ENCODE peak calls at places on chromosomes 11 and 22, in four cellular contexts. Q is CD4-positive, alpha-beta T cell; S is tibial nerve; A is A549. C is an unnamed sample.

GRCh38 chr11:108432783-108433182 is 34.5 kb downstream of the C11orf65 start:
- DNase-seq in Q (no peak), S (no peak), A (no peak), C (no peak)

GRCh38 chr22:21446128-21446826 is 20.9 kb upstream of the TMEM191C start:
- DNase-seq in Q (no peak), S (no peak), A (no peak), C (no peak)

GRCh38 chr11:102430158-102430836 is 22.3 kb downstream of the TMEM123 start:
- DNase-seq in Q (no peak), S (no peak), A (no peak), C (no peak)

GRCh38 chr11:59173080-59173963 is 1.4 kb downstream of the DTX4 start:
- DNase-seq in Q (no peak), S (no peak), A (no peak), C (no peak)

GRCh38 chr11:77728203-77728786 is 90.7 kb upstream of the CLNS1A start:
- DNase-seq in Q (no peak), S (no peak), A (no peak), C (no peak)

GRCh38 chr22:30474683-30475424 is 3.0 kb upstream of the SEC14L3 start:
- DNase-seq in Q (no peak), S (no peak), A (no peak), C (no peak)

GRCh38 chr11:36306888-36307287 is 10.8 kb downstream of the PRR5L start:
- DNase-seq in Q (no peak), S (peak), A (peak), C (no peak)

GRCh38 chr22:37403267-37403960 is 23.9 kb downstream of the ELFN2 start:
- DNase-seq in Q (no peak), S (no peak), A (no peak), C (no peak)

GRCh38 chr11:119100246-119100959 is 1.2 kb downstream of the DPAGT1 start:
- DNase-seq in Q (no peak), S (no peak), A (peak), C (no peak)

GRCh38 chr11:502288-503178 is 4.5 kb downstream of the RNH1 start:
- DNase-seq in Q (no peak), S (no peak), A (no peak), C (no peak)

GRCh38 chr11:64714664-64715063 is 8.3 kb downstream of the NRXN2 start:
- DNase-seq in Q (no peak), S (no peak), A (no peak), C (no peak)

GRCh38 chr11:3775761-3776406 is 21.5 kb downstream of the NUP98 start:
- DNase-seq in Q (no peak), S (no peak), A (no peak), C (no peak)

GRCh38 chr11:131499199-131499598 is 128.8 kb downstream of the NTM start:
- DNase-seq in Q (no peak), S (no peak), A (no peak), C (no peak)

GRCh38 chr11:63554901-63555218 is 8.3 kb downstream of the PLAAT2 start:
- DNase-seq in Q (no peak), S (no peak), A (no peak), C (no peak)

DNA sequence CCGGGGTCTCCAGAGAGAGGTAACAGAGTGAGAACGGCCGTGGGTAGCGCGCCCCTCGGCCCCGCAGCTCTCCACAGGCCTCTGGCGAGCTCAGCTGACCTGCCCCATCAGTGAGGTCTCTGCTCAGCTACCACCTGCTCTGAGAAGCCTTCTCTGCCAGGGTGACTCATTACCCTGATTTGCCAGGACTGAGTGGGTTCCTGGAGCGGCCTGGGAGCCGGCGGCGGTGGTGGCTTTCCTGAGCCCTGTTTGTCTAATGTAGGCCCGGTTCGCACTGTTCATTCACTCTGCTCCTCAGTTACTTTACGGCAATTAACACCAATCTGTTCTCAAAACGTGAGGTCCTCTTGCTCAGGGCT is 351.0 kb upstream of the B3GAT1 start:
- DNase-seq in Q (no peak), S (no peak), A (no peak), C (no peak)
- TF ChIP-seq CTCF in Q (no peak), S (no peak), A (no peak), C (no peak)

GRCh38 chr11:83643115-83643514 is 356.9 kb upstream of the CCDC90B start:
- DNase-seq in Q (no peak), S (no peak), A (no peak), C (no peak)

GRCh38 chr11:83645561-83645960 is 359.4 kb upstream of the CCDC90B start:
- DNase-seq in Q (no peak), S (no peak), A (no peak), C (no peak)

GRCh38 chr11:83639995-83640758 is 354.0 kb upstream of the CCDC90B start:
- DNase-seq in Q (no peak), S (no peak), A (no peak), C (no peak)

DNA sequence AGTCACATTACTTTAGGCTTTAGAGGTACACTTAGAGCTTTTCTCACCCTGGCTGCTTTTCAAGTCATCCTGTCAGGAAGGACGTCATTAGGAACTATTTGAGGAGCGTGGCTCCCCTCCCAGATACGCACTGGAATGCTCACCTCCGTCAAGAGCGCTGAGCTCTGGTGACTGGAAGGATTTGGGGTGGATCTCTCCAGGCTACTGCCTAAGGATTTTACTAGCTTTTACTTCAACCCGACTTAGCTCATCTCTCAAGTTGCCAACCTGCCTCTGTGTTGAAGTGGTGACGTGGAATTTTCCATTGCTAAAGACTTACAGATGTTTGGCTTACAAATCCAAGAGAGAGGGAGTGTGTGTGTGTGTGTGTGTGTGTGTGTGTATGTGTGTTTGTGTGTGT is 355.3 kb upstream of the CCDC90B start:
- DNase-seq in Q (no peak), S (peak), A (peak), C (no peak)
- H3K27ac ChIP-seq in Q (no peak), S (no peak), A (no peak), C (no peak)

GRCh38 chr11:122910775-122911174 is 28.2 kb downstream of the JHY start:
- DNase-seq in Q (no peak), S (no peak), A (peak), C (no peak)
- TF ChIP-seq CTCF in Q (no peak), S (peak), A (peak), C (no peak)

DNA sequence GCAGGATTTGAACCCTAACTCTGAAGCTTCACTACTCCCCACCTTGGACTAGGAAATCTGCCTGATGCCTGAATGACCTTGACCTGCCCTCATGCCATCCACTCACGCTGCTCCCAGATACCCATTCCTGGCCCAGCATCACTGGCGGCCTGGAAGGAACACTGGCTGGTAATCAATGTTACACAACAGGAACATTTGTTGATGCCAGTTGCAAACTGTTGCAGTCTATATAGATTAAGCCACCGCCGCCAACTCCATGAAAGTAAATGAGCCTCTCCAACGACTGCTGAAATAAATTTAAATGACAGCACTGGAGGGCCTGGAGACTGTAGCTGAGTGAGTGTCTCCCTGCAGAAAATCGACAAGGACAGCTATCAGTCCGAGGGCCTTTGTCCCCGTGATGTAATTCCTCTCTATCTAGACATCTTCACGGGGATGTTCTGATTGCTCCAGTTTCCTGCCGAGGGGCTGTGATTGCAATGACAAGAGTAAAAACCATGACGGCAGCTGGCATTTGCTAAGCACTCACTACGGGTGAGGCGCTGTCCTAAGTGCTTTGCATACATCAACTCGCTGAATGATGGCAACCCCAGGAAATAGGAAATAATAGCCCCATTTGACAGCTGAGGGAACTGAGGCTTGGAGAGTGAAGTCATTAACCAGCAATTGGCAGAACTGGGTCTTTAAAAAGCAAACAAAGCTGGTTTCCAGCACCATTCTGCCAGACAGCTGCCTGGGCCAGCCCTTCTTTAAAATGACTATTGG is 120.4 kb downstream of the SEZ6L start:
- DNase-seq in Q (no peak), S (no peak), A (no peak), C (no peak)
- H3K27ac ChIP-seq in Q (no peak), S (no peak), A (no peak), C (no peak)

GRCh38 chr11:72091292-72091691 is 10.6 kb downstream of the LRRC51 start:
- DNase-seq in Q (peak), S (peak), A (peak), C (no peak)
- TF ChIP-seq CTCF in Q (peak), S (peak), A (peak), C (peak)

DNA sequence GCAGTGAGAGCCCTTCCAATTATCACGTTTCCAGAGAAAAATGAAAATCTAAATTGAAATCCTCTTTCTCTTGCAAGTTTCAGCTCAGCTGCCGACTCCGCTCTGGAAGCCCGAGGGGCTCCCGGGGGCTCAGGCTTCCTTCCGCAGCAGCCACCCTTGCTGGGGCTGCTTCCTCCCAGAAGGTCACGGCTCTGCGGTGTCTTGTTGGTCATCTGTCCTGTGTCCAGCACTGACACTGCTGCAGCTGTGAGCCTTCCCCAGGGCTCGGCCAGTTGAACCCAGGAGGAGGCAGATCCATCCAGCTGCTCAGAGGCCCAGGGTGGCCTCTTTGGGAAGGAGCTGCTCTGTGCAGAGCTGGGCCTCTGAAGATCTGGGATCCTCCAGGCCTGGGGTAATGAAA is 1337.2 kb downstream of the TBC1D22A start:
- DNase-seq in Q (no peak), S (no peak), A (no peak), C (no peak)
- H3K27ac ChIP-seq in Q (no peak), S (no peak), A (no peak), C (no peak)

GRCh38 chr11:79437981-79438630 is 2.7 kb downstream of the TENM4 start:
- DNase-seq in Q (no peak), S (peak), A (no peak), C (no peak)
- TF ChIP-seq CTCF in Q (no peak), S (no peak), A (no peak), C (no peak)